ENCODE peak calls at places on chromosomes 5 and 9, in six cellular contexts. One of them, this sample, is unnamed.

GRCh38 chr5:31427013-31427783 is 104.7 kb downstream of the DROSHA start:
- DNase-seq in NCI-H1092 treated with DMSO at 0.1 percent for 48 hours: no peak
- DNase-seq in iPS-NIHi11: no peak
- DNase-seq in Ammon's horn: no peak
- DNase-seq in vagina: no peak
- DNase-seq in BJ: no peak
- DNase-seq in this sample: peak; percentile 8

GRCh38 chr5:19314840-19315239 is 673.2 kb downstream of the CDH18 start:
- DNase-seq in NCI-H1092 treated with DMSO at 0.1 percent for 48 hours: no peak
- DNase-seq in iPS-NIHi11: no peak
- DNase-seq in BJ: no peak
- DNase-seq in vagina: no peak
- DNase-seq in Ammon's horn: no peak
- DNase-seq in this sample: peak; percentile 37

GRCh38 chr5:113058269-113058668 is 81.7 kb downstream of the DCP2 start:
- DNase-seq in BJ: no peak
- DNase-seq in NCI-H1092 treated with DMSO at 0.1 percent for 48 hours: no peak
- DNase-seq in iPS-NIHi11: no peak
- DNase-seq in Ammon's horn: no peak
- DNase-seq in vagina: no peak
- DNase-seq in this sample: no peak

GRCh38 chr9:36738318-36738975 is 165.8 kb downstream of the MELK start:
- DNase-seq in Ammon's horn: no peak
- DNase-seq in BJ: peak; percentile 5
- DNase-seq in vagina: no peak
- DNase-seq in NCI-H1092 treated with DMSO at 0.1 percent for 48 hours: no peak
- DNase-seq in iPS-NIHi11: no peak
- DNase-seq in this sample: no peak

GRCh38 chr5:39148983-39149534 is 70.3 kb downstream of the FYB1 start:
- DNase-seq in Ammon's horn: peak; percentile 27
- DNase-seq in BJ: no peak
- DNase-seq in NCI-H1092 treated with DMSO at 0.1 percent for 48 hours: no peak
- DNase-seq in iPS-NIHi11: no peak
- DNase-seq in vagina: no peak
- DNase-seq in this sample: no peak

GRCh38 chr9:13033959-13034695 is 245.4 kb downstream of the MPDZ start:
- DNase-seq in iPS-NIHi11: peak; percentile 82
- DNase-seq in BJ: no peak
- DNase-seq in Ammon's horn: peak; percentile 86
- DNase-seq in vagina: no peak
- DNase-seq in NCI-H1092 treated with DMSO at 0.1 percent for 48 hours: peak; percentile 99
- DNase-seq in this sample: peak; percentile 83

GRCh38 chr5:143180751-143181150 is 222.7 kb downstream of the NR3C1 start:
- DNase-seq in Ammon's horn: no peak
- DNase-seq in vagina: no peak
- DNase-seq in iPS-NIHi11: no peak
- DNase-seq in BJ: no peak
- DNase-seq in NCI-H1092 treated with DMSO at 0.1 percent for 48 hours: no peak
- DNase-seq in this sample: no peak

GRCh38 chr5:68548959-68549676 is 333.6 kb downstream of the PIK3R1 start:
- DNase-seq in BJ: no peak
- DNase-seq in Ammon's horn: no peak
- DNase-seq in iPS-NIHi11: no peak
- DNase-seq in vagina: no peak
- DNase-seq in NCI-H1092 treated with DMSO at 0.1 percent for 48 hours: no peak
- DNase-seq in this sample: no peak

GRCh38 chr9:35598863-35599590 is 6.0 kb upstream of the TESK1 start:
- DNase-seq in NCI-H1092 treated with DMSO at 0.1 percent for 48 hours: no peak
- DNase-seq in Ammon's horn: no peak
- DNase-seq in BJ: no peak
- DNase-seq in iPS-NIHi11: no peak
- DNase-seq in vagina: peak; percentile 79
- DNase-seq in this sample: no peak